ENCODE peak calls at places on chromosomes 2 and 18, in five cellular contexts. M is tibial artery, V is aorta, Q is adrenal gland, G is upper lobe of right lung. J is an unnamed sample.
A peak's percentile ranks its signal among the peaks of the same experiment; 100 is the strongest.

GRCh38 chr2:42328148-42328833 is 32.7 kb downstream of the COX7A2L start:
- DNase-seq in G (no peak), M (no peak), Q (no peak), V (no peak), J (no peak)

GRCh38 chr2:219727771-219728429 is 100.5 kb downstream of the SLC4A3 start:
- DNase-seq in V (no peak), G (no peak), Q (no peak), M (no peak), J (no peak)

GRCh38 chr2:1727101-1727771 is 17.1 kb downstream of the PXDN start:
- DNase-seq in Q (no peak), G (no peak), M (peak; percentile 64), V (no peak), J (peak; percentile 10)

GRCh38 chr2:223238301-223238700 is 186.3 kb downstream of the KCNE4 start:
- DNase-seq in V (no peak), G (no peak), M (no peak), Q (no peak), J (no peak)

GRCh38 chr2:111679202-111679601 is 204.8 kb downstream of the ANAPC1 start:
- DNase-seq in M (no peak), V (no peak), G (no peak), Q (no peak), J (no peak)

GRCh38 chr18:68928762-68929675 is 131.1 kb downstream of the CCDC102B start:
- DNase-seq in M (no peak), V (no peak), G (no peak), Q (no peak), J (no peak)

GRCh38 chr2:127398239-127398590 is 10.4 kb upstream of the MAP3K2 start:
- DNase-seq in V (peak; percentile 96), Q (peak; percentile 99), G (peak; percentile 81), M (peak; percentile 96), J (peak; percentile 92)

GRCh38 chr2:195613922-195614321 is 43.1 kb upstream of the SLC39A10 start:
- DNase-seq in Q (peak; percentile 33), V (no peak), M (no peak), G (no peak), J (no peak)

GRCh38 chr18:6885992-6886823 is 156.7 kb downstream of the ARHGAP28 start:
- DNase-seq in V (no peak), M (no peak), G (no peak), Q (peak; percentile 43), J (no peak)

GRCh38 chr2:197838036-197838435 is 33.6 kb downstream of the PLCL1 start:
- DNase-seq in Q (no peak), V (no peak), G (no peak), M (no peak), J (no peak)

GRCh38 chr2:229943770-229944449 is 21.6 kb downstream of the FBXO36 start:
- DNase-seq in V (no peak), Q (no peak), M (no peak), G (no peak), J (no peak)

GRCh38 chr2:143856973-143857372 is 662.9 kb downstream of the ZEB2 start:
- DNase-seq in M (no peak), Q (no peak), V (no peak), G (no peak), J (no peak)

GRCh38 chr18:56121669-56122068 is 516.7 kb downstream of the TXNL1 start:
- DNase-seq in V (no peak), M (no peak), Q (no peak), G (no peak), J (no peak)

GRCh38 chr2:52539026-52539964 is 1228.3 kb upstream of the CHAC2 start:
- DNase-seq in V (no peak), Q (no peak), G (no peak), M (no peak), J (no peak)

GRCh38 chr2:227106845-227107759 is 56.9 kb downstream of the COL4A4 start:
- DNase-seq in G (no peak), V (no peak), M (no peak), Q (peak; percentile 43), J (no peak)

GRCh38 chr2:221649045-221649444 is 76.9 kb upstream of the EPHA4 start:
- DNase-seq in V (peak; percentile 70), Q (peak; percentile 14), M (peak; percentile 87), G (no peak), J (peak; percentile 17)

GRCh38 chr2:99700482-99701398 is 210.9 kb upstream of the REV1 start:
- DNase-seq in G (no peak), M (no peak), V (no peak), Q (no peak), J (no peak)

GRCh38 chr18:65628390-65628789 is 122.4 kb upstream of the CDH7 start:
- DNase-seq in V (no peak), M (no peak), Q (no peak), G (no peak), J (no peak)

GRCh38 chr2:159677654-159678053 is 34.7 kb upstream of the MARCHF7 start:
- DNase-seq in G (no peak), Q (no peak), V (no peak), M (no peak), J (no peak)

GRCh38 chr2:205171541-205171940 is 510.8 kb upstream of the NRP2 start:
- DNase-seq in Q (no peak), M (no peak), V (no peak), G (no peak), J (no peak)

GRCh38 chr2:28325567-28326468 is 66.8 kb upstream of the FOSL2 start:
- DNase-seq in M (no peak), G (no peak), V (no peak), Q (peak; percentile 13), J (no peak)

GRCh38 chr2:70233892-70234291 is 14.5 kb downstream of the TIA1 start:
- DNase-seq in Q (no peak), M (no peak), G (no peak), V (no peak), J (no peak)

GRCh38 chr18:22318745-22319407 is 98.8 kb downstream of the CTAGE1 start:
- DNase-seq in Q (peak; percentile 55), M (no peak), G (no peak), V (no peak), J (no peak)

GRCh38 chr2:142974288-142975024 is 97.0 kb downstream of the KYNU start:
- DNase-seq in M (no peak), Q (no peak), V (no peak), G (no peak), J (no peak)

GRCh38 chr2:171521361-171522056 is 765 bp upstream of the CYBRD1 start:
- DNase-seq in G (no peak), V (no peak), Q (no peak), M (no peak), J (no peak)

GRCh38 chr2:79982445-79982844 is 322.1 kb downstream of the LRRTM1 start:
- DNase-seq in Q (no peak), V (no peak), M (no peak), G (peak; percentile 58), J (no peak)

GRCh38 chr2:185012643-185013042 is 414.3 kb downstream of the ZNF804A start:
- DNase-seq in Q (no peak), M (no peak), G (no peak), V (no peak), J (no peak)

GRCh38 chr2:70523996-70524965 is 29.3 kb downstream of the TGFA start:
- DNase-seq in G (peak; percentile 87), M (no peak), V (peak; percentile 74), Q (peak; percentile 94), J (peak; percentile 41)

GRCh38 chr2:14751581-14751980 is 119.1 kb downstream of the LRATD1 start:
- DNase-seq in Q (no peak), V (no peak), G (no peak), M (no peak), J (no peak)
- H3K4me1 ChIP-seq in Q (no peaks in the 10 kb centered on the region), V (no peaks in the 10 kb centered on the region), G (no peaks in the 10 kb centered on the region), M (no peaks in the 10 kb centered on the region), J (no peaks in the 10 kb centered on the region)

GRCh38 chr2:156399224-156399949 is 36.8 kb upstream of the GPD2 start:
- DNase-seq in Q (peak; percentile 8), V (no peak), G (peak; percentile 65), M (no peak), J (no peak)
- H3K27ac ChIP-seq in Q (no peak overlapping the region), V (no peak overlapping the region), G (peak overlapping the region; percentile 90), M (peak overlapping the region; percentile 89), J (peak overlapping the region; percentile 95)

GRCh38 chr2:30702694-30703093 is 104.6 kb downstream of the CAPN13 start:
- DNase-seq in M (no peak), V (no peak), Q (no peak), G (no peak), J (no peak)
- H3K9me3 ChIP-seq in M (peaks cover 20% of the 10 kb centered on the region), V (no peaks in the 10 kb centered on the region), Q (peaks cover 15% of the 10 kb centered on the region), G (peaks cover 8% of the 10 kb centered on the region), J (peaks cover 8% of the 10 kb centered on the region)

GRCh38 chr2:46705663-46706062 is 209.9 kb downstream of the MCFD2 start:
- DNase-seq in M (no peak), V (no peak), G (no peak), Q (no peak), J (no peak)
- H3K4me1 ChIP-seq in M (no peaks in the 10 kb centered on the region), V (peaks cover 3% of the 10 kb centered on the region), G (peaks cover 63% of the 10 kb centered on the region), Q (peaks cover 32% of the 10 kb centered on the region), J (peaks cover 83% of the 10 kb centered on the region)

GRCh38 chr18:12580630-12581342 is 77.1 kb downstream of the SPIRE1 start:
- DNase-seq in G (no peak), V (no peak), Q (no peak), M (no peak), J (no peak)
- H3K27ac ChIP-seq in G (peak overlapping the region; percentile 7), V (no peak overlapping the region), Q (no peak overlapping the region), M (no peak overlapping the region), J (no peak overlapping the region)

GRCh38 chr2:4174796-4175195 is 471.4 kb downstream of the DCDC2C start:
- DNase-seq in M (no peak), Q (no peak), G (no peak), V (no peak), J (no peak)

DNA sequence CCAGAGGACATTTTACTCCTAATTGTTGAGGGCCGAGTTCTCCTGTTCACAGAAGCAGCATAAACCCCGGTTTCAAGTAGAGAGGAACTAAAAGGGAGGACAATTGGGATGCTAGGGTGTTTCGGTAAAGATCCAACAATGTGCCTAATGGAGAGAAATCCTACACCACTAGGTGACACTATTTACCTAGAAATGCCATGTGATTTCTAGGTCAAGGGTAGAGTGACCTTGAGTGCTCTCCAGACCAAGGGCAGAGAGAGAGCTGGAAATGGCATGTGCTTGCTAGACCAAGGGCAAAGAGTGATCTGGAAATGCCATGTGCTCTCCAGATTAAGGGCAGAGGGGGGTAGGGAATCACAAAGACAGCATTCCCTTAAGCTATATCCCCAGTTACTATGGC is 472.0 kb downstream of the DCDC2C start:
- DNase-seq in M (no peak), Q (no peak), V (no peak), G (no peak), J (no peak)
- H3K9me3 ChIP-seq in M (peaks cover 21% of the 10 kb centered on the region), Q (peaks cover 8% of the 10 kb centered on the region), V (peaks cover 8% of the 10 kb centered on the region), G (peaks cover 11% of the 10 kb centered on the region), J (peaks cover 14% of the 10 kb centered on the region)

DNA sequence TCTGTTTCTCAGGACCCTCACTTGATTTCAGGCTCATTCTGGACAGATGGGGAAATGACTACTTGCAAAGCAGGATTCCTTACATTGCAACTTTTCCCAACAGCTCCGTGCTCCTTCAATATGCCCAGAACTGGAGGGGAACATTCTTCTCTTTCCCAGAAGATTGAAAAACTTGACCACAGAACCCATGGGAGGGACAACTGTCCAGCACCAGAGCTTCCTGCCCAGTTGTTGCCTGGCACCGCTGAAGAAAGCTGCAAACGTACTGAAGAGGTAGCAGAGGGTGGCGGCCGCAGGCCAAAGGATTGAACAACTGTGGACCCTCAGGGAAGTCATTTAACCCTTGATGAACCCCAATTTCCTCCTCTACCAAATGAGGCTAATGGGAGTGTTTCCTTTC is 25.1 kb downstream of the BCL11A start:
- DNase-seq in M (no peak), V (no peak), G (no peak), Q (no peak), J (no peak)
- H3K4me1 ChIP-seq in M (no peaks in the 10 kb centered on the region), V (no peaks in the 10 kb centered on the region), G (peaks cover 21% of the 10 kb centered on the region), Q (no peaks in the 10 kb centered on the region), J (no peaks in the 10 kb centered on the region)

GRCh38 chr2:191811807-191812602 is 34.9 kb downstream of the CAVIN2 start:
- DNase-seq in M (no peak), G (peak; percentile 62), V (peak; percentile 49), Q (peak; percentile 35), J (peak; percentile 58)
- H3K27ac ChIP-seq in M (no peak overlapping the region), G (no peak overlapping the region), V (no peak overlapping the region), Q (no peak overlapping the region), J (no peak overlapping the region)

J was measured in psoas muscle.